ENCODE peak calls at places on chromosomes 12 and 14, in seven cellular contexts. J, L, K, P, C, T and W are unnamed samples.
A peak's percentile ranks its signal among the peaks of the same experiment; 100 is the strongest.

GRCh38 chr12:12616512-12617275 is 5.0 kb downstream of the CREBL2 start:
- DNase-seq in J (no peak), L (peak; percentile 18), K (no peak), P (no peak), C (no peak), T (no peak), W (no peak)

GRCh38 chr12:14188761-14189160 is 176.7 kb upstream of the ATF7IP start:
- DNase-seq in J (no peak), L (no peak), K (no peak), P (no peak), C (no peak), T (no peak), W (no peak)

GRCh38 chr12:31316964-31317363 is 9.0 kb downstream of the SINHCAF start:
- DNase-seq in J (no peak), L (no peak), K (no peak), P (no peak), C (no peak), T (no peak), W (no peak)

GRCh38 chr12:106097011-106097410 is 41.7 kb downstream of the NUAK1 start:
- DNase-seq in J (no peak), L (peak; percentile 65), K (no peak), P (peak; percentile 18), C (no peak), T (no peak), W (no peak)

GRCh38 chr14:55416866-55417265 is 5.2 kb upstream of the ATG14 start:
- DNase-seq in J (no peak), L (no peak), K (peak; percentile 22), P (no peak), C (no peak), T (no peak), W (peak; percentile 17)

GRCh38 chr14:60153996-60154395 is 11.2 kb downstream of the DHRS7 start:
- DNase-seq in J (no peak), L (no peak), K (no peak), P (no peak), C (no peak), T (no peak), W (no peak)

GRCh38 chr12:89225401-89225800 is 126.9 kb downstream of the DUSP6 start:
- DNase-seq in J (peak; percentile 62), L (peak; percentile 81), K (peak; percentile 69), P (no peak), C (peak; percentile 51), T (no peak), W (no peak)

GRCh38 chr12:125140239-125140917 is 75.1 kb downstream of the AACS start:
- DNase-seq in J (no peak), L (peak; percentile 59), K (no peak), P (no peak), C (peak; percentile 54), T (no peak), W (no peak)

GRCh38 chr12:1800646-1801284 is 19.6 kb upstream of the LRTM2 start:
- DNase-seq in J (no peak), L (no peak), K (no peak), P (no peak), C (no peak), T (no peak), W (no peak)

GRCh38 chr14:69636718-69637480 is 25.5 kb downstream of the SUSD6 start:
- DNase-seq in J (no peak), L (no peak), K (no peak), P (no peak), C (no peak), T (no peak), W (no peak)

GRCh38 chr12:62683724-62684501 is 217.3 kb downstream of the MON2 start:
- DNase-seq in J (no peak), L (peak; percentile 86), K (no peak), P (no peak), C (no peak), T (no peak), W (no peak)

GRCh38 chr14:69880051-69880487 is 853 bp downstream of the SMOC1 start:
- DNase-seq in J (peak; percentile 33), L (no peak), K (no peak), P (no peak), C (no peak), T (peak; percentile 16), W (peak; percentile 47)